ENCODE peak calls at places on chromosomes 3 and 15, in six cellular contexts. One of them, this sample, is unnamed. For H3K4me1, the result is how much of the 10 kb centered on the place peaks cover.

GRCh38 chr3:40980467-40980866 is 218.8 kb upstream of the CTNNB1 start:
- DNase-seq in H1: no peak
- DNase-seq in H9: no peak
- DNase-seq in mesendoderm: no peak
- DNase-seq in mesenchymal stem cell: no peak
- DNase-seq in neuronal stem cell: no peak
- DNase-seq in this sample: no peak

GRCh38 chr3:30282052-30282708 is 324.2 kb upstream of the TGFBR2 start:
- DNase-seq in H1: peak
- DNase-seq in mesenchymal stem cell: peak
- DNase-seq in neuronal stem cell: peak
- DNase-seq in H9: peak
- DNase-seq in mesendoderm: peak
- DNase-seq in this sample: peak

GRCh38 chr15:84570164-84570692 is 30.6 kb upstream of the ZSCAN2 start:
- DNase-seq in mesendoderm: peak
- DNase-seq in mesenchymal stem cell: peak
- DNase-seq in neuronal stem cell: peak
- DNase-seq in H9: no peak
- DNase-seq in H1: no peak
- DNase-seq in this sample: no peak

GRCh38 chr3:66276705-66277274 is 56.0 kb downstream of the SLC25A26 start:
- DNase-seq in H1: peak
- DNase-seq in mesendoderm: peak
- DNase-seq in neuronal stem cell: peak
- DNase-seq in H9: peak
- DNase-seq in mesenchymal stem cell: peak
- DNase-seq in this sample: peak

GRCh38 chr3:9064853-9065252 is 101.6 kb upstream of the RAD18 start:
- DNase-seq in H1: no peak
- DNase-seq in mesenchymal stem cell: no peak
- DNase-seq in H9: no peak
- DNase-seq in neuronal stem cell: no peak
- DNase-seq in mesendoderm: no peak
- DNase-seq in this sample: no peak

GRCh38 chr3:140265269-140265668 is 330.3 kb downstream of the CLSTN2 start:
- DNase-seq in mesenchymal stem cell: no peak
- DNase-seq in neuronal stem cell: no peak
- DNase-seq in mesendoderm: no peak
- DNase-seq in H9: no peak
- DNase-seq in H1: no peak
- DNase-seq in this sample: no peak

GRCh38 chr3:81352867-81353266 is 408.6 kb downstream of the GBE1 start:
- DNase-seq in neuronal stem cell: no peak
- DNase-seq in mesenchymal stem cell: no peak
- DNase-seq in mesendoderm: peak
- DNase-seq in H1: no peak
- DNase-seq in H9: peak
- DNase-seq in this sample: peak

GRCh38 chr15:94910166-94910565 is 678.8 kb downstream of the MCTP2 start:
- DNase-seq in H1: no peak
- DNase-seq in H9: no peak
- DNase-seq in neuronal stem cell: no peak
- DNase-seq in mesendoderm: no peak
- DNase-seq in mesenchymal stem cell: peak
- DNase-seq in this sample: no peak

GRCh38 chr3:30180305-30181275 is 425.8 kb upstream of the TGFBR2 start:
- DNase-seq in H9: no peak
- DNase-seq in H1: no peak
- DNase-seq in neuronal stem cell: no peak
- DNase-seq in mesendoderm: no peak
- DNase-seq in mesenchymal stem cell: no peak
- DNase-seq in this sample: no peak

GRCh38 chr3:169790687-169791429 is 17.7 kb downstream of the MYNN start:
- DNase-seq in H9: no peak
- DNase-seq in mesenchymal stem cell: no peak
- DNase-seq in neuronal stem cell: no peak
- DNase-seq in H1: no peak
- DNase-seq in mesendoderm: no peak
- DNase-seq in this sample: peak

GRCh38 chr3:67521053-67521646 is 133.3 kb downstream of the SUCLG2 start:
- DNase-seq in neuronal stem cell: no peak
- DNase-seq in mesendoderm: no peak
- DNase-seq in mesenchymal stem cell: no peak
- DNase-seq in H9: no peak
- DNase-seq in H1: no peak
- DNase-seq in this sample: no peak

GRCh38 chr3:107796786-107797185 is 274.0 kb downstream of the BBX start:
- DNase-seq in mesenchymal stem cell: peak
- DNase-seq in H1: no peak
- DNase-seq in neuronal stem cell: no peak
- DNase-seq in mesendoderm: no peak
- DNase-seq in H9: no peak
- DNase-seq in this sample: peak

GRCh38 chr3:31065765-31066164 is 171.3 kb upstream of the GADL1 start:
- DNase-seq in H1: no peak
- DNase-seq in mesendoderm: no peak
- DNase-seq in mesenchymal stem cell: no peak
- DNase-seq in H9: no peak
- DNase-seq in neuronal stem cell: no peak
- DNase-seq in this sample: no peak

GRCh38 chr3:150038830-150039229 is 68.1 kb upstream of the PFN2 start:
- DNase-seq in mesenchymal stem cell: no peak
- DNase-seq in H1: no peak
- DNase-seq in neuronal stem cell: no peak
- DNase-seq in H9: peak
- DNase-seq in mesendoderm: peak
- DNase-seq in this sample: no peak

GRCh38 chr3:27659279-27660021 is 62.7 kb downstream of the EOMES start:
- DNase-seq in H9: peak
- DNase-seq in mesenchymal stem cell: peak
- DNase-seq in H1: no peak
- DNase-seq in mesendoderm: peak
- DNase-seq in neuronal stem cell: peak
- DNase-seq in this sample: peak

GRCh38 chr15:89499156-89499555 is 2.8 kb upstream of the RHCG start:
- DNase-seq in mesenchymal stem cell: no peak
- DNase-seq in mesendoderm: no peak
- DNase-seq in H9: no peak
- DNase-seq in H1: no peak
- DNase-seq in neuronal stem cell: no peak
- DNase-seq in this sample: no peak

DNA sequence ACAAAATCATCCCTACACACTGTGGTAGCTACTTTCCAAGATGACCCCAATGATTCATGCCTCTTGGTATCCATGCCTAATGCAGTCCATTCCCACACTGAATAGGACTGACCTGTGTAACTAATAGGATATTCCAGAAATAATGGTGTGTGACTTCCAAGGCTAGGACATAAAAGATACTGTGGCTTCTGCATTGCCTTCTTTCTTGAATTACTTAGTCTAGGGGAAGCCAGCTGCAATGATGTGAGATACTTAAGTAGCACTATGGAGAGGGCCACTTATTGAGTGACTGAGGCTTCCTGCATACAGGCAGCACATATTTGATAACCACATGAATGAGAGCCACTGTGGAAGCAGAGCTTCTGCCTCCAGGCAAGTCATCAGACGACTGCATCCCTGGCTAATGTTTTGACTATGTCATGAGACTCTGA is 50.1 kb downstream of the NR1I2 start:
- DNase-seq in H9: no peak
- DNase-seq in mesenchymal stem cell: peak
- DNase-seq in mesendoderm: peak
- DNase-seq in neuronal stem cell: no peak
- DNase-seq in H1: no peak
- DNase-seq in this sample: peak
- H3K27ac ChIP-seq in H9: no peak
- H3K27ac ChIP-seq in mesenchymal stem cell: peak
- H3K27ac ChIP-seq in mesendoderm: no peak
- H3K27ac ChIP-seq in neuronal stem cell: no peak
- H3K27ac ChIP-seq in H1: no peak
- H3K27ac ChIP-seq in this sample: no peak

GRCh38 chr15:76378691-76379090 is 42.1 kb downstream of the ISL2 start:
- DNase-seq in H1: no peak
- DNase-seq in neuronal stem cell: no peak
- DNase-seq in H9: no peak
- DNase-seq in mesendoderm: no peak
- DNase-seq in mesenchymal stem cell: no peak
- DNase-seq in this sample: no peak

GRCh38 chr15:76376816-76377215 is 40.2 kb downstream of the ISL2 start:
- DNase-seq in mesenchymal stem cell: peak
- DNase-seq in H9: no peak
- DNase-seq in mesendoderm: peak
- DNase-seq in neuronal stem cell: no peak
- DNase-seq in H1: no peak
- DNase-seq in this sample: peak

GRCh38 chr15:76377751-76378150 is 41.2 kb downstream of the ISL2 start:
- DNase-seq in mesenchymal stem cell: no peak
- DNase-seq in H9: no peak
- DNase-seq in neuronal stem cell: no peak
- DNase-seq in H1: no peak
- DNase-seq in mesendoderm: no peak
- DNase-seq in this sample: no peak

GRCh38 chr15:76376029-76376428 is 39.5 kb downstream of the ISL2 start:
- DNase-seq in mesendoderm: peak
- DNase-seq in neuronal stem cell: peak
- DNase-seq in mesenchymal stem cell: peak
- DNase-seq in H1: peak
- DNase-seq in H9: peak
- DNase-seq in this sample: no peak

DNA sequence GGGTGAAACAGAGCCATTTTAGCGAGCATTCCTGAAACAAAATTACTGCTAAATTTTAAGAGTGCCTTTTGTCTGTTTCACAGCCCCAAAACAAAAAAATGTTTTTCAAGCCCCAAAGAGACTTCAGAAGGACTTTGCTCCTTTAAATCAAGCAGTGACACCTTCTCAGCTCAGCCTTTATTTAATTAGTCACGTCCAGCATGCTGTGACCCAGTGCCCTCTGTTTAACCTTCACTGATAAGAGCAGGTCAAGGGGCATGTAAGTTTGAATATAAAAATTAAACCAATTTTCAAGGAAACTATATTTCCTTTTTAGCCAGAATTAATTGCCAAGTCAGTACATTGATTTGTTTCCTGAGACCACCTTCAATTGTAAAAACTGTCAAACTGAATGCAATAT is 40.6 kb downstream of the ISL2 start:
- DNase-seq in mesenchymal stem cell: no peak
- DNase-seq in H9: no peak
- DNase-seq in neuronal stem cell: no peak
- DNase-seq in mesendoderm: peak
- DNase-seq in H1: no peak
- DNase-seq in this sample: no peak
- H2BK15ac ChIP-seq in mesenchymal stem cell: no peak
- H2BK15ac ChIP-seq in H9: no peak
- H2BK15ac ChIP-seq in neuronal stem cell: no peak
- H2BK15ac ChIP-seq in mesendoderm: no peak
- H2BK15ac ChIP-seq in H1: no peak
- H2BK15ac ChIP-seq in this sample: no peak

DNA sequence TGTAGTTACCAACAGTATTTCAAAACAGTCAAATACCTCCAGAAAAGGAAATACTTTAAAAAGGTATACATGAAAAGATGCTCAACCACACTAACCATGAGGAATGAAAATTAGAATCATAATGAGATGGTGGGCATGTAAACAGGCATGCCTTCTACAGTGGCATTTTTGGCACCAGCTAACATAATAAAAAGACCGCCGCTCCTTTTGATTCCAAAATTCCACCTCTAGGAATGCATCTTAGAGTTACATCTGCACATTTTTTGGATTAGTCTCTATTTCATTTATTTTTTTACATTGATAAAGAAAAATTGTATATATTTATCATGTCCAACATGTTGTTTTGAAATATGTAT is 37.0 kb upstream of the SPTBN5 start:
- DNase-seq in H9: no peak
- DNase-seq in neuronal stem cell: no peak
- DNase-seq in mesenchymal stem cell: no peak
- DNase-seq in mesendoderm: no peak
- DNase-seq in H1: no peak
- DNase-seq in this sample: no peak
- H3K4me1 ChIP-seq in H9: under half
- H3K4me1 ChIP-seq in neuronal stem cell: under half
- H3K4me1 ChIP-seq in mesenchymal stem cell: under half
- H3K4me1 ChIP-seq in mesendoderm: under half
- H3K4me1 ChIP-seq in H1: under half
- H3K4me1 ChIP-seq in this sample: under half

DNA sequence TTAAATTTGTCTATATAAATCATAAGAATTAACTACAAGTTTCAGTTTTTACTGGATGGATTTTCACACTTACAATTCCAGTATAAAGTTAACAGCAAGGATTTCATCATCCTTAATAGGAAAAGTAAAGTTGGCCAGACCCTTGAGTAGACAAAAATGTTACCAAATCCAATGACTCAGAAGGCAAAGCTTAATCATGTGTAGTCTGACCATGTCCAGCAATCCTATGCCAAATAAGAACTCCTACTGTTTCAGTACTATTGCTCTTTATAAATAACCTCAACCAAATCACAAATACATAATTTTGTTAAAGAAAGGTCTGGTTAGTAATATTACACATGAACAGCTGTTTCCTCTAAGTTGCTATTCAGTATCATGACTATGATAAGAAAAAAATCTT is 35.0 kb downstream of the PLOD2 start:
- DNase-seq in neuronal stem cell: no peak
- DNase-seq in H1: no peak
- DNase-seq in H9: no peak
- DNase-seq in mesendoderm: no peak
- DNase-seq in mesenchymal stem cell: peak
- DNase-seq in this sample: peak
- H3K27ac ChIP-seq in neuronal stem cell: no peak
- H3K27ac ChIP-seq in H1: no peak
- H3K27ac ChIP-seq in H9: no peak
- H3K27ac ChIP-seq in mesendoderm: no peak
- H3K27ac ChIP-seq in mesenchymal stem cell: no peak
- H3K27ac ChIP-seq in this sample: no peak

DNA sequence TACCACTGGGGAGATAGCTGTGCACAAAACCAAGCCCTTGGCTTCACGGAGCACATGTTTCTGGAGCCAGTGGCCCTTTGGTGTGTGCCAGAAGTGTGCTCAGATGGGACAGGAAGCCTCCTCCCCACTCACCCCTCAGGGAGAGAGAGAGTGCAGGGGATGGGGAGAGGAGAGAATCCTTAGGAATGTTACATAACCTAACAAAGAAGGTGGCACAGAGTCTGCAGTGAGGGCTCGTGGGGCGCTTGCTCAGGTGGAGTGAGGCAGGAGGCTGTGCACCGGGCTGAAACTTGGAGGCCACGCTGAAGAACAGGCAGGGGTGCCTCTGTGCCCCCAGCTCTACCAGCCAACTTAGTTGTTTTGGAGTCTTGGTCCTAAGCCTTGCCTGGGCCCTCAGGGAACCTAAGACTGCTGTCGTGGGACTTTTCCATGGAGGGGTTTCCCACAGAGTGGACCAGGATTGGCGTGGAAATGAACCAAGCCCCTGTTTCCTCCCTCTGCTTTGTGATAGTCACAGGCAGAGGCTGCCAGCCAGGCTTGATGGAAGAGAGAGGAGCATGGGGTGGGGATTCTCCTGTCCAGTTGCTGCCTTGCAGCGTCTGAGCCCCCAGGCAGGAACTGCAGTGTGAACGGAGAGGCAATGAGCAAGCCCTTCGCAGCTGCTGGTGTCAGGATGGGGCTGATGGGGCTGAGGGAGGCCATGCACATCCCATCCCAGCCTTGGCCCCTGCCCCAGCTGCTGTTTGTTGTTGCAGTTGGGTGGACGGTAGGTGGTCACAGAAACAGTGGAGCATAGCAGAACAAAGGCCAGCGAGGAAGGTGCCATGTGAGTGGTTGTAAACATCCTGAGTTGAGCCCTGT is 32.7 kb downstream of the PDIA5 start:
- DNase-seq in mesenchymal stem cell: no peak
- DNase-seq in H1: no peak
- DNase-seq in mesendoderm: peak
- DNase-seq in H9: no peak
- DNase-seq in neuronal stem cell: no peak
- DNase-seq in this sample: no peak
- H2BK15ac ChIP-seq in mesenchymal stem cell: no peak
- H2BK15ac ChIP-seq in H1: peak
- H2BK15ac ChIP-seq in mesendoderm: no peak
- H2BK15ac ChIP-seq in H9: no peak
- H2BK15ac ChIP-seq in neuronal stem cell: peak
- H2BK15ac ChIP-seq in this sample: no peak

This sample was measured in IMR-90.